ENCODE peak calls at places on chromosome 21, in six cellular contexts. Y is PC-9; I is epithelial cell of esophagus; T is WTC11; O is CD8-positive, alpha-beta T cell; Q is suprapubic skin. P is an unnamed sample.
A peak's percentile ranks its signal among the peaks of the same experiment; 100 is the strongest.

GRCh38 chr21:34613679-34614442 is 1.1 kb downstream of the RCAN1 start:
- DNase-seq in Y (no peak), I (peak; percentile 26), T (no peak), O (no peak), Q (no peak), P (no peak)

GRCh38 chr21:16169102-16169511 is 439.3 kb downstream of the USP25 start:
- DNase-seq in Y (no peak), I (no peak), T (no peak), O (no peak), Q (no peak), P (no peak)

GRCh38 chr21:34813266-34813886 is 144.6 kb downstream of the CLIC6 start:
- DNase-seq in Y (peak; percentile 41), I (peak; percentile 99), T (no peak), O (no peak), Q (no peak), P (no peak)

GRCh38 chr21:34612557-34612956 is 2.4 kb downstream of the RCAN1 start:
- DNase-seq in Y (no peak), I (peak; percentile 8), T (no peak), O (no peak), Q (no peak), P (no peak)

GRCh38 chr21:40146201-40146890 is 279.1 kb downstream of the PCP4 start:
- DNase-seq in Y (no peak), I (peak; percentile 42), T (no peak), O (no peak), Q (no peak), P (no peak)

GRCh38 chr21:35084869-35085268 is 35.8 kb upstream of the RUNX1 start:
- DNase-seq in Y (no peak), I (peak; percentile 85), T (no peak), O (no peak), Q (no peak), P (no peak)

GRCh38 chr21:41425954-41426655 is at the start of gene MX1:
- DNase-seq in Y (peak; percentile 57), I (peak; percentile 51), T (peak; percentile 68), O (peak; percentile 84), Q (peak; percentile 91), P (no peak)

GRCh38 chr21:31710586-31710985 is 21.3 kb downstream of the SCAF4 start:
- DNase-seq in Y (no peak), I (no peak), T (no peak), O (no peak), Q (no peak), P (no peak)

GRCh38 chr21:43675871-43676270 is 16.5 kb downstream of the RRP1B start:
- DNase-seq in Y (no peak), I (no peak), T (no peak), O (no peak), Q (no peak), P (no peak)

GRCh38 chr21:34825101-34825500 is 156.3 kb downstream of the CLIC6 start:
- DNase-seq in Y (no peak), I (no peak), T (no peak), O (no peak), Q (no peak), P (no peak)

GRCh38 chr21:18917602-18918001 is 514.0 kb upstream of the TMPRSS15 start:
- DNase-seq in Y (no peak), I (no peak), T (no peak), O (no peak), Q (no peak), P (no peak)

GRCh38 chr21:25005388-25005787 is 601.9 kb downstream of the MRPL39 start:
- DNase-seq in Y (no peak), I (no peak), T (no peak), O (no peak), Q (no peak), P (no peak)

GRCh38 chr21:21101911-21102310 is 103.7 kb downstream of the NCAM2 start:
- DNase-seq in Y (no peak), I (no peak), T (peak; percentile 25), O (no peak), Q (no peak), P (peak; percentile 22)

GRCh38 chr21:38824124-38824822 is 18.5 kb downstream of the ETS2 start:
- DNase-seq in Y (no peak), I (no peak), T (no peak), O (no peak), Q (no peak), P (no peak)

GRCh38 chr21:34990842-34991241 is 58.3 kb downstream of the RUNX1 start:
- DNase-seq in Y (no peak), I (no peak), T (no peak), O (no peak), Q (no peak), P (no peak)

GRCh38 chr21:33761104-33762036 is 119.1 kb downstream of the ITSN1 start:
- DNase-seq in Y (peak; percentile 37), I (peak; percentile 92), T (no peak), O (no peak), Q (no peak), P (no peak)

GRCh38 chr21:24225432-24225831 is 1381.8 kb downstream of the MRPL39 start:
- DNase-seq in Y (no peak), I (peak; percentile 51), T (no peak), O (no peak), Q (no peak), P (no peak)

GRCh38 chr21:41321211-41321907 is 4.8 kb downstream of the FAM3B start:
- DNase-seq in Y (no peak), I (no peak), T (no peak), O (peak; percentile 33), Q (no peak), P (no peak)

GRCh38 chr21:33897739-33898138 is 17.9 kb downstream of the ATP5PO start:
- DNase-seq in Y (no peak), I (no peak), T (no peak), O (no peak), Q (no peak), P (no peak)

GRCh38 chr21:46191257-46191685 is 7.0 kb upstream of the SPATC1L start:
- DNase-seq in Y (no peak), I (peak; percentile 75), T (no peak), O (no peak), Q (peak; percentile 82), P (no peak)

GRCh38 chr21:46667191-46667734 is 31.8 kb downstream of the PRMT2 start:
- DNase-seq in Y (peak; percentile 38), I (peak; percentile 65), T (peak; percentile 55), O (no peak), Q (no peak), P (no peak)

GRCh38 chr21:38909109-38909508 is 103.4 kb downstream of the ETS2 start:
- DNase-seq in Y (no peak), I (no peak), T (no peak), O (no peak), Q (no peak), P (no peak)

DNA sequence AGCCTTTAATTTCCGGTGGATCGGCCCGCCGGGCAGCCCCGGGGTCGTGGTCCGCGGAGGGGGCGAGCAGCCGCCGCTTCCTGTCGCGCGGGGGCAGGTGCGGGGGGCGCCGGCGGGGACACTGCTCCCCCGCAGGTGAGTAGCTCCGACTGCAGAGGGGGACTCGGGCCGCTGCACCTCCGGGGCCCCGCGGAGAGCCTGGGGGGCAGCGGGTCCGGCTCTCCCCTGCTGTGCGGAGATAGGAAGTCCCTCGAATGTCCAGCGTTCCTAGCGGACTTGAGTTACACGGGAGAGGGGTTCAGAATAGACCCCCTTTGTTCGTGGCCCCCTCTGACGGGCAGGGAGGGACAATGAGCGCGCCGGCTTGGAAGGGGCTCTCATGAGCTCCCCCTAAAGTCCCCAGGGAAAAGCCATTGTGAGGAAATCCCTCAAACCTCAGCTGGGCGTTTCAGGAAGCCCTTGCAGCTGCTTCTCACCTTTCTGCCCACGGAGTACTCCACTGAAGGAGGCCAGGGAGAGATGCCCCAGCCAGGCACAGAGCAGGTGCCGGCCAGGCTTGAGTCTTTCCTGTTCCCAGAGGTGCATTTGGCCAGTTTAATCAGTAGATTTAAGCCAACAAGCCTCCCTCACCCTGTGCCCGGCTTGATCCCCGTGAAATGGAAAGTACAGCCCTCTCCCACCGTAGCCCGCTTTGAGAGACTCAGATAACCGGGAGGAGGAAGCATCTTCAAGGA is 925 bp downstream of the PDE9A start:
- DNase-seq in Y (peak; percentile 14), I (no peak), T (no peak), O (no peak), Q (no peak), P (peak; percentile 35)
- TF ChIP-seq CTCF in Y (no peak), I (no peak), T (no peak), O (no peak), Q (no peak), P (peak; percentile 22)

DNA sequence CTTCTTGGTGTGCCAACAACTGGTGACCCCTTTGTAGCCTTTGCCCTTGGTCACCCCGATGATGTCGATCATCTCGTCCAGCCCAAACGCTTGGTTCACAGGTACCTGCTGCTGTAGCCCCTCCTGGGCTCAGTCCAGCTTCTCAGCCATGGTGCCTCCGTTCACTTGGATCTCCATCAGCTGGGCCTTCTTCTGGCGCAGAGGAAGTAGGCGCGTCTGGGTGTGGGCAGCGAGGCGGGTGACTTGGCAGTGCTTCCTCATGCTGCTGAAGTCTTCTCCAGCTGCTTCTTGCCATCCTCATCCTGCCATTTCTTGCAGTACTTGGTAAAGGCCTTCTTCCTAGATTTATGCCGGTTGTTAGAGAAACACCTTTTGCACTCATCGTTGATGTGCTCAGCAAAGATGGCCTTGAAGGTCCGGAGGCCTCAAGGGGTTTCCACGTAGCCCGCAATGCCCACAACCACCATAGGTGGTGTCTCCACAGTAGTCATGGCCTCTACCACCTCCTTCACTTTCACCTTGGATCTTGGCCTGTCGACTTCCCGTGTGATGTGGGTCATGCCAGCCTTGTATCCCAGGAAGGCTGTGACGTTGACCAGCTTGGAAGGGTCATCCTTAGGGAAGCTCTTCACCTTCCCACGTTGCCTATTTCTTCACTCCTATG is 13.0 kb downstream of the DOP1B start:
- DNase-seq in Y (no peak), I (no peak), T (peak; percentile 28), O (no peak), Q (no peak), P (no peak)
- TF ChIP-seq CTCF in Y (no peak), I (no peak), T (no peak), O (no peak), Q (no peak), P (no peak)

GRCh38 chr21:28193189-28193588 is 799.5 kb downstream of the LTN1 start:
- DNase-seq in Y (no peak), I (peak; percentile 15), T (peak; percentile 14), O (no peak), Q (no peak), P (no peak)
- TF ChIP-seq CTCF in Y (no peak), I (peak; percentile 16), T (no peak), O (no peak), Q (no peak), P (no peak)

GRCh38 chr21:14725219-14725618 is 179.1 kb upstream of the SAMSN1 start:
- DNase-seq in Y (no peak), I (no peak), T (no peak), O (no peak), Q (no peak), P (no peak)

GRCh38 chr21:14718957-14719356 is 172.8 kb upstream of the SAMSN1 start:
- DNase-seq in Y (no peak), I (no peak), T (no peak), O (no peak), Q (no peak), P (no peak)

DNA sequence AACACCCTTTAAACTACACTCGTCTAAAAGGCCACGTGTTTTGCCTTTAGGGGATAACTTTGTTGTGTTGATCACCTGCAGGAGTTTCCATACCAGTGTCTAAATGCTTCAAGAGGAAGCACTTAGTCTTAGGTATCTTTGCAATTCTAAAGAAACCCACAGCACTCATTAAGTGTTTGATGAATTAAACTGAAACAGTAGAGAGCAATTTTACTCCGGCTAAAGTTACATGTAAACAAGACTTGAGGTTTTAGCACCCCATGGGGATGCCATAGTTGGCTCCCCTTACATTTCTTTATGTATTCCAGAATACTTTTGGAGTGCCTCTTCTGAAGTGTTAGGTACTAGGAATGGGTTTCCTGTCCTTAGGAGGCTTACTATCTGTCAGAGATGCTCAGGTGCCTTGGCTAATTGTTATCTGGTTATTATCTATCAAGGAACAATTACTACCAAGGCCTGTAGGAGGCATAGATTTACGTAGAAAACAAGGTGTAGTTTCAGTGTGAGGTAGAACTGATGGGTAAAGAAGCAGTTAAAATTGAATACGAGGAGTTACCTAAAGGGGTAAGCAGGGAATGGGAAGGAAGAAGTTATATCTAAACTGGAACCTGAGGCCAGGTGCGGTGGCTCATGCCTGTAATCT is 176.8 kb upstream of the SAMSN1 start:
- DNase-seq in Y (no peak), I (no peak), T (no peak), O (no peak), Q (no peak), P (no peak)
- TF ChIP-seq CTCF in Y (no peak), I (no peak), T (no peak), O (no peak), Q (no peak), P (no peak)

P was measured in neural crest cell.